ENCODE peak calls at places on chromosomes 16 and 17, in five cellular contexts. F, B, I, C and S are unnamed samples.
A peak's percentile ranks its signal among the peaks of the same experiment; 100 is the strongest.

GRCh38 chr16:83579431-83579830 is 228.3 kb upstream of the HSBP1 start:
- DNase-seq in F (no peak), B (no peak), I (no peak), C (no peak), S (no peak)

GRCh38 chr17:2262146-2262587 is 41.4 kb downstream of the SMG6 start:
- DNase-seq in F (no peak), B (no peak), I (no peak), C (no peak), S (no peak)

GRCh38 chr17:20263595-20263994 is 203.7 kb downstream of the LGALS9B start:
- DNase-seq in F (no peak), B (no peak), I (no peak), C (no peak), S (no peak)

GRCh38 chr16:79265701-79266100 is 334.8 kb downstream of the MAF start:
- DNase-seq in F (no peak), B (no peak), I (no peak), C (no peak), S (no peak)

GRCh38 chr17:8611135-8611534 is 19.4 kb downstream of the MYH10 start:
- DNase-seq in F (no peak), B (no peak), I (no peak), C (no peak), S (no peak)

GRCh38 chr17:77634710-77635109 is 323.8 kb upstream of the TNRC6C start:
- DNase-seq in F (no peak), B (no peak), I (no peak), C (peak; percentile 8), S (peak; percentile 44)

GRCh38 chr16:97822-98221 is 19.8 kb downstream of the MPG start:
- DNase-seq in F (no peak), B (no peak), I (no peak), C (no peak), S (no peak)

GRCh38 chr17:76598004-76598439 is 12.4 kb upstream of the ST6GALNAC2 start:
- DNase-seq in F (no peak), B (no peak), I (no peak), C (no peak), S (no peak)

GRCh38 chr16:23563186-23563585 is 5.7 kb downstream of the UBFD1 start:
- DNase-seq in F (no peak), B (no peak), I (no peak), C (no peak), S (no peak)

GRCh38 chr16:15495898-15496297 is 61.5 kb downstream of the BMERB1 start:
- DNase-seq in F (no peak), B (no peak), I (no peak), C (no peak), S (no peak)

GRCh38 chr17:64155751-64156544 is 26.0 kb upstream of the ERN1 start:
- DNase-seq in F (no peak), B (no peak), I (no peak), C (no peak), S (no peak)

GRCh38 chr16:49453983-49454382 is 80.4 kb downstream of the C16orf78 start:
- DNase-seq in F (peak; percentile 80), B (no peak), I (no peak), C (no peak), S (no peak)

GRCh38 chr17:9306086-9306485 is 269.5 kb downstream of the STX8 start:
- DNase-seq in F (no peak), B (no peak), I (no peak), C (no peak), S (no peak)

GRCh38 chr16:56879276-56879675 is 14.3 kb downstream of the SLC12A3 start:
- DNase-seq in F (no peak), B (no peak), I (no peak), C (no peak), S (no peak)

GRCh38 chr17:57663326-57664070 is 81.6 kb downstream of the CCDC182 start:
- DNase-seq in F (no peak), B (no peak), I (peak; percentile 44), C (no peak), S (no peak)
- TF ChIP-seq TAF1 in F (no peak), B (no peak), I (no peak), C (no peak), S (no peak)

DNA sequence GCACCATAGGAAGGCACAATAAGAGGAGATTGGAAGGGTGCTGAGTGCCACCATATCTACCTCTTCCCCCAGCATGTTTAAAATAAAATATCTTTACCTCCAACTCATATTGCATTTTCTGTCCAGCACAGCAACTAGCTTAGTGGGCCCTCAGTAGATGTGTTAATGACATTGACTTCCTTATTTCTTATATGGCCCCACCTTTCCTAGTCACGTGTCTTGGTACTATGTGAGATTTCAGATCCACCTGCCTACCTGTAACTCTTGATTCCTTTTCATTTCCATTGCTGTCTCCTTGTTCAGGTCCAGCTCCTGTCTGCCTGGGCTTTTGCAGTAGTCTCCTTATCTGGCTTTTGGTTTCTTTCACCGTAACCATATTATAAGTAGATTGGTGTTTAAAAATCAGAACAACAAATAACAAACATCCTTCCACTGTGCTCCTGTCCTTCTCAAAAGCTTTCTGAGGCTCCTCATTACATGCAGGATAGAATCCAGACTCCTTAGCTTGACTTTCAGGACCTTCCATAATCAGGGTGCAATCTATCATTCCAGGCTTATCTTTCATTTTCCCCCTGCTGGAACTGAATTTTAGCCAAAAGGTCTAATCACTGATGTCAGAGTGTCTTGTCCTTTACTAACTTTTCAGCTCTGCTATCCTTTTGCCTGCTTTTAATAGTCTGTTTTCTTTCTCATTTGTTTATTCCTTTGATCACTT is 71.3 kb downstream of the FTO start:
- DNase-seq in F (no peak), B (no peak), I (no peak), C (no peak), S (no peak)
- TF ChIP-seq TAF1 in F (no peak), B (no peak), I (no peak), C (no peak), S (no peak)

GRCh38 chr17:60353773-60354172 is 38.2 kb downstream of the USP32 start:
- DNase-seq in F (no peak), B (no peak), I (no peak), C (no peak), S (no peak)
- TF ChIP-seq TAF1 in F (no peak), B (no peak), I (no peak), C (no peak), S (no peak)

GRCh38 chr16:72471317-72471716 is 299.4 kb upstream of the PMFBP1 start:
- DNase-seq in F (no peak), B (no peak), I (no peak), C (no peak), S (no peak)

GRCh38 chr16:72473631-72474030 is 301.7 kb upstream of the PMFBP1 start:
- DNase-seq in F (no peak), B (no peak), I (no peak), C (no peak), S (no peak)

GRCh38 chr16:72470541-72470940 is 298.6 kb upstream of the PMFBP1 start:
- DNase-seq in F (no peak), B (no peak), I (no peak), C (no peak), S (no peak)

GRCh38 chr16:72475688-72476087 is 303.7 kb upstream of the PMFBP1 start:
- DNase-seq in F (no peak), B (no peak), I (no peak), C (no peak), S (no peak)

DNA sequence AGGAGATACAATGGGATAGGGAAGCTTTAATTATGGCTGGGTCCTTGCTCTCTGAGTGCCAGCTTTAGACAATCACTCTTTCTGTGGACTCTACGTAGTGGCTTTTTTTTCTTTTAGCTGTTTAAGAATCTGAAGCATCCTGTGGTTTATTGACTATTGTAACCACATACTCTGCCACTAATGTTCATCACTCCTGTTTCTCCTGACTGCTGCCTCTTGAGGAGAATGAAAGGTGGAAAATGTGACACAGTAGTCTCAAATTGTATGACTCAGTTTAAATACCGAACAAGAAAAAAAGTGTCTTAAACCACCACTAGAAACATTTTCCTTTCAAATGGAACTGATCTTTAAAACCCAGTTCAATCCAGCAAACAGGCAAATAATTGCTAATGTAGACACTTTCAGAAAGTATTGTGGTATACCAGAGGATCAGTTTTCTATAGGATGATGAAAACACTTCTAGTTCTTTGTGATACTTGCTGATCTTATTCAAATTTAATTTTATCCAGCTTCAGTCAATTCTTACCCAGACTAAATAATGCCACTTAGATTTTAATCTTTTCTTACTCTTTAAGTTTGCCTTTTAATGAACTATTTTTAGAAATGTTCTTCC is 302.7 kb upstream of the PMFBP1 start:
- DNase-seq in F (no peak), B (no peak), I (no peak), C (no peak), S (no peak)
- TF ChIP-seq TAF1 in F (no peak), B (no peak), I (no peak), C (no peak), S (no peak)

GRCh38 chr17:79338589-79338988 is 264.0 kb downstream of the ENGASE start:
- DNase-seq in F (no peak), B (no peak), I (no peak), C (no peak), S (no peak)

GRCh38 chr17:79340286-79340685 is 265.7 kb downstream of the ENGASE start:
- DNase-seq in F (no peak), B (no peak), I (no peak), C (peak; percentile 39), S (peak; percentile 43)

GRCh38 chr17:79337053-79337452 is 262.4 kb downstream of the ENGASE start:
- DNase-seq in F (no peak), B (no peak), I (no peak), C (no peak), S (no peak)

GRCh38 chr17:79339311-79339710 is 264.7 kb downstream of the ENGASE start:
- DNase-seq in F (no peak), B (no peak), I (no peak), C (no peak), S (no peak)

DNA sequence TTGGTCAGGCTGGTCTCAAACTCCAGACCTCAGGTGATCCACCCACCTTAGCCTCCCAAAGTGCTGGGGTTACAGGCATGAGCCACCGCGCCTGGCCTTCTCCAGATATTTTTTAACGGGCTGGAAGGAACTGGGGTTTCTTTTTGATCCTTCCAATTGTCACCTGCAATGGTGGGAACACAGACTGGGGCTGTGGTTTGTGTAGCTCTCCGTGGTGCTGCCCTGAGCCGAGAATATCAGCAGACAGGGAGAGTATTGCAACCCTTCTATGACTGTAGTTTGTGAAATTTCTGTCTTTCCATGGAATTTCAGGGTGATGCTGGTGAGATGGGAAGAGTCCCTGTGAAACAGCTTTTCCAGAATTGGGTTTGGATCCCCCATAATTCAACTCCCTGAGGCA is 263.5 kb downstream of the ENGASE start:
- DNase-seq in F (no peak), B (no peak), I (no peak), C (no peak), S (no peak)
- TF ChIP-seq TAF1 in F (no peak), B (no peak), I (no peak), C (no peak), S (no peak)

DNA sequence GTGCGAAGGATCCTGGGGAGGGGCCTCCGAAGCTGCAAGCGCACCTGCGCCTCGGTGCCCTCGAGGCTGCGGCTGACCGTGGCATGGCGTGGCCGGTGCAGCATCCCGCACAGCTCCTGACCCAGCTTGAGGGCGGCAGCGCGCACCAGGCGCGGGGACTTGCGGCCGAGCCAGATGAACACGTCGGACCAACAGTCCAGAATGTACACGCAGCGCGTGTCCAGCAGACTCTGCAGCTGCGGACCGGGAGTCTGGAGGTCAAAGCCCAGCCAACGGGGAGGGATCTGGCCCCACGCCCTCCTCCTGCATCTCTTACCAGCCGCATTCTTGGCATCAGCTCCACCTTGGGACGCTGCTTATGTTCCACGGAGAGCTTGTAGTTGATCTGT is 10.9 kb downstream of the FLII start:
- DNase-seq in F (no peak), B (no peak), I (no peak), C (no peak), S (no peak)
- TF ChIP-seq TAF1 in F (no peak), B (no peak), I (no peak), C (no peak), S (no peak)

GRCh38 chr17:18039535-18040286 is 503 bp downstream of the GID4 start:
- DNase-seq in F (peak; percentile 83), B (no peak), I (peak; percentile 91), C (no peak), S (peak; percentile 34)
- TF ChIP-seq TAF1 in F (no peak), B (peak; percentile 39), I (no peak), C (no peak), S (peak; percentile 24)